ENCODE peak calls at places on chromosomes 4 and X, in ten cellular contexts. One of them, this sample, is unnamed.

GRCh38 chr4:82784615-82785247 is 13.9 kb downstream of the SCD5 start:
- DNase-seq in GM03348: peak
- DNase-seq in T-helper 2 cell: no peak
- DNase-seq in caudate nucleus: no peak
- DNase-seq in astrocyte: peak
- DNase-seq in central memory CD4-positive, alpha-beta T cell: no peak
- DNase-seq in NCI-H774: no peak
- DNase-seq in neural progenitor cell: no peak
- DNase-seq in COR-L47: no peak
- DNase-seq in GM23338: no peak
- DNase-seq in this sample: no peak

GRCh38 chrX:105608745-105609144 is 213.6 kb upstream of the NRK start:
- DNase-seq in GM03348: no peak
- DNase-seq in T-helper 2 cell: no peak
- DNase-seq in caudate nucleus: no peak
- DNase-seq in astrocyte: no peak
- DNase-seq in central memory CD4-positive, alpha-beta T cell: no peak
- DNase-seq in NCI-H774: no peak
- DNase-seq in neural progenitor cell: no peak
- DNase-seq in COR-L47: no peak
- DNase-seq in GM23338: no peak
- DNase-seq in this sample: no peak

GRCh38 chr4:2183394-2183793 is 58.5 kb downstream of the HAUS3 start:
- DNase-seq in GM03348: no peak
- DNase-seq in T-helper 2 cell: no peak
- DNase-seq in caudate nucleus: no peak
- DNase-seq in astrocyte: no peak
- DNase-seq in central memory CD4-positive, alpha-beta T cell: no peak
- DNase-seq in NCI-H774: no peak
- DNase-seq in neural progenitor cell: no peak
- DNase-seq in COR-L47: no peak
- DNase-seq in GM23338: no peak
- DNase-seq in this sample: no peak

GRCh38 chr4:150242820-150243458 is 164.7 kb downstream of the DCLK2 start:
- DNase-seq in GM03348: peak
- DNase-seq in T-helper 2 cell: peak
- DNase-seq in caudate nucleus: no peak
- DNase-seq in astrocyte: no peak
- DNase-seq in central memory CD4-positive, alpha-beta T cell: no peak
- DNase-seq in NCI-H774: no peak
- DNase-seq in neural progenitor cell: peak
- DNase-seq in COR-L47: peak
- DNase-seq in GM23338: peak
- DNase-seq in this sample: no peak

GRCh38 chr4:2084316-2084715 is 25.2 kb downstream of the NAT8L start:
- DNase-seq in GM03348: no peak
- DNase-seq in T-helper 2 cell: no peak
- DNase-seq in caudate nucleus: no peak
- DNase-seq in astrocyte: no peak
- DNase-seq in central memory CD4-positive, alpha-beta T cell: no peak
- DNase-seq in NCI-H774: no peak
- DNase-seq in neural progenitor cell: no peak
- DNase-seq in COR-L47: no peak
- DNase-seq in GM23338: no peak
- DNase-seq in this sample: no peak

GRCh38 chr4:142743071-142743825 is 102.9 kb downstream of the INPP4B start:
- DNase-seq in GM03348: no peak
- DNase-seq in T-helper 2 cell: no peak
- DNase-seq in caudate nucleus: no peak
- DNase-seq in astrocyte: peak
- DNase-seq in central memory CD4-positive, alpha-beta T cell: no peak
- DNase-seq in NCI-H774: no peak
- DNase-seq in neural progenitor cell: no peak
- DNase-seq in COR-L47: no peak
- DNase-seq in GM23338: no peak
- DNase-seq in this sample: no peak

GRCh38 chr4:8775121-8775520 is 96.5 kb downstream of the HMX1 start:
- DNase-seq in GM03348: no peak
- DNase-seq in T-helper 2 cell: no peak
- DNase-seq in caudate nucleus: no peak
- DNase-seq in astrocyte: no peak
- DNase-seq in central memory CD4-positive, alpha-beta T cell: no peak
- DNase-seq in NCI-H774: no peak
- DNase-seq in neural progenitor cell: no peak
- DNase-seq in COR-L47: no peak
- DNase-seq in GM23338: no peak
- DNase-seq in this sample: no peak

GRCh38 chr4:186021461-186022167 is 47.3 kb upstream of the TLR3 start:
- DNase-seq in GM03348: peak
- DNase-seq in T-helper 2 cell: no peak
- DNase-seq in caudate nucleus: peak
- DNase-seq in astrocyte: peak
- DNase-seq in central memory CD4-positive, alpha-beta T cell: no peak
- DNase-seq in NCI-H774: no peak
- DNase-seq in neural progenitor cell: peak
- DNase-seq in COR-L47: no peak
- DNase-seq in GM23338: peak
- DNase-seq in this sample: peak

GRCh38 chr4:56078866-56079265 is 130.1 kb downstream of the CEP135 start:
- DNase-seq in GM03348: no peak
- DNase-seq in T-helper 2 cell: no peak
- DNase-seq in caudate nucleus: no peak
- DNase-seq in astrocyte: no peak
- DNase-seq in central memory CD4-positive, alpha-beta T cell: no peak
- DNase-seq in NCI-H774: no peak
- DNase-seq in neural progenitor cell: no peak
- DNase-seq in COR-L47: no peak
- DNase-seq in GM23338: no peak
- DNase-seq in this sample: no peak

GRCh38 chrX:12898073-12898472 is 8.3 kb upstream of the TLR8 start:
- DNase-seq in GM03348: no peak
- DNase-seq in T-helper 2 cell: no peak
- DNase-seq in caudate nucleus: no peak
- DNase-seq in astrocyte: no peak
- DNase-seq in central memory CD4-positive, alpha-beta T cell: no peak
- DNase-seq in NCI-H774: no peak
- DNase-seq in neural progenitor cell: no peak
- DNase-seq in COR-L47: no peak
- DNase-seq in GM23338: no peak
- DNase-seq in this sample: no peak

GRCh38 chrX:40209951-40210617 is 112.3 kb upstream of the BCOR start:
- DNase-seq in GM03348: peak
- DNase-seq in T-helper 2 cell: no peak
- DNase-seq in caudate nucleus: no peak
- DNase-seq in astrocyte: peak
- DNase-seq in central memory CD4-positive, alpha-beta T cell: no peak
- DNase-seq in NCI-H774: no peak
- DNase-seq in neural progenitor cell: no peak
- DNase-seq in COR-L47: no peak
- DNase-seq in GM23338: no peak
- DNase-seq in this sample: no peak

GRCh38 chrX:46554942-46555341 is 9.7 kb upstream of the ZNF674 start:
- DNase-seq in GM03348: no peak
- DNase-seq in T-helper 2 cell: no peak
- DNase-seq in caudate nucleus: no peak
- DNase-seq in astrocyte: no peak
- DNase-seq in central memory CD4-positive, alpha-beta T cell: peak
- DNase-seq in NCI-H774: no peak
- DNase-seq in neural progenitor cell: no peak
- DNase-seq in COR-L47: no peak
- DNase-seq in GM23338: no peak
- DNase-seq in this sample: no peak

GRCh38 chr4:109571494-109571893 is 11.4 kb downstream of the MCUB start:
- DNase-seq in GM03348: no peak
- DNase-seq in T-helper 2 cell: no peak
- DNase-seq in caudate nucleus: no peak
- DNase-seq in astrocyte: no peak
- DNase-seq in central memory CD4-positive, alpha-beta T cell: no peak
- DNase-seq in NCI-H774: no peak
- DNase-seq in neural progenitor cell: no peak
- DNase-seq in COR-L47: no peak
- DNase-seq in GM23338: no peak
- DNase-seq in this sample: no peak

GRCh38 chr4:42478509-42478908 is 81.2 kb downstream of the SHISA3 start:
- DNase-seq in GM03348: no peak
- DNase-seq in T-helper 2 cell: no peak
- DNase-seq in caudate nucleus: no peak
- DNase-seq in astrocyte: no peak
- DNase-seq in central memory CD4-positive, alpha-beta T cell: no peak
- DNase-seq in NCI-H774: no peak
- DNase-seq in neural progenitor cell: no peak
- DNase-seq in COR-L47: no peak
- DNase-seq in GM23338: no peak
- DNase-seq in this sample: no peak

GRCh38 chr4:30717208-30718020 is 2.8 kb upstream of the PCDH7 start:
- DNase-seq in GM03348: peak
- DNase-seq in T-helper 2 cell: peak
- DNase-seq in caudate nucleus: peak
- DNase-seq in astrocyte: peak
- DNase-seq in central memory CD4-positive, alpha-beta T cell: no peak
- DNase-seq in NCI-H774: no peak
- DNase-seq in neural progenitor cell: peak
- DNase-seq in COR-L47: peak
- DNase-seq in GM23338: peak
- DNase-seq in this sample: peak

GRCh38 chr4:152616804-152617203 is 63.0 kb downstream of the TMEM154 start:
- DNase-seq in GM03348: no peak
- DNase-seq in T-helper 2 cell: no peak
- DNase-seq in caudate nucleus: no peak
- DNase-seq in astrocyte: no peak
- DNase-seq in central memory CD4-positive, alpha-beta T cell: no peak
- DNase-seq in NCI-H774: no peak
- DNase-seq in neural progenitor cell: no peak
- DNase-seq in COR-L47: no peak
- DNase-seq in GM23338: no peak
- DNase-seq in this sample: no peak

GRCh38 chr4:1824746-1825145 is 31.2 kb downstream of the LETM1 start:
- DNase-seq in GM03348: no peak
- DNase-seq in T-helper 2 cell: no peak
- DNase-seq in caudate nucleus: no peak
- DNase-seq in astrocyte: no peak
- DNase-seq in central memory CD4-positive, alpha-beta T cell: no peak
- DNase-seq in NCI-H774: no peak
- DNase-seq in neural progenitor cell: no peak
- DNase-seq in COR-L47: no peak
- DNase-seq in GM23338: no peak
- DNase-seq in this sample: no peak

GRCh38 chr4:39706829-39707511 is 9.0 kb downstream of the UBE2K start:
- DNase-seq in GM03348: no peak
- DNase-seq in T-helper 2 cell: peak
- DNase-seq in caudate nucleus: no peak
- DNase-seq in astrocyte: peak
- DNase-seq in central memory CD4-positive, alpha-beta T cell: no peak
- DNase-seq in NCI-H774: no peak
- DNase-seq in neural progenitor cell: no peak
- DNase-seq in COR-L47: no peak
- DNase-seq in GM23338: peak
- DNase-seq in this sample: no peak

GRCh38 chr4:48483777-48484493 is 792 bp downstream of the SLC10A4 start:
- DNase-seq in GM03348: no peak
- DNase-seq in T-helper 2 cell: peak
- DNase-seq in caudate nucleus: no peak
- DNase-seq in astrocyte: no peak
- DNase-seq in central memory CD4-positive, alpha-beta T cell: no peak
- DNase-seq in NCI-H774: no peak
- DNase-seq in neural progenitor cell: peak
- DNase-seq in COR-L47: peak
- DNase-seq in GM23338: peak
- DNase-seq in this sample: no peak

GRCh38 chr4:168528131-168528949 is 31.5 kb downstream of the PALLD start:
- DNase-seq in GM03348: peak
- DNase-seq in T-helper 2 cell: no peak
- DNase-seq in caudate nucleus: no peak
- DNase-seq in astrocyte: peak
- DNase-seq in central memory CD4-positive, alpha-beta T cell: no peak
- DNase-seq in NCI-H774: no peak
- DNase-seq in neural progenitor cell: no peak
- DNase-seq in COR-L47: no peak
- DNase-seq in GM23338: no peak
- DNase-seq in this sample: no peak

GRCh38 chr4:5037553-5038551 is 13.4 kb upstream of the STK32B start:
- DNase-seq in GM03348: peak
- DNase-seq in T-helper 2 cell: no peak
- DNase-seq in caudate nucleus: no peak
- DNase-seq in astrocyte: peak
- DNase-seq in central memory CD4-positive, alpha-beta T cell: no peak
- DNase-seq in NCI-H774: no peak
- DNase-seq in neural progenitor cell: no peak
- DNase-seq in COR-L47: no peak
- DNase-seq in GM23338: no peak
- DNase-seq in this sample: no peak

GRCh38 chrX:13341491-13342101 is 21.7 kb upstream of the ATXN3L start:
- DNase-seq in GM03348: no peak
- DNase-seq in T-helper 2 cell: peak
- DNase-seq in caudate nucleus: no peak
- DNase-seq in astrocyte: peak
- DNase-seq in central memory CD4-positive, alpha-beta T cell: no peak
- DNase-seq in NCI-H774: no peak
- DNase-seq in neural progenitor cell: no peak
- DNase-seq in COR-L47: no peak
- DNase-seq in GM23338: peak
- DNase-seq in this sample: no peak

GRCh38 chr4:56817840-56818491 is 3.5 kb downstream of the SPINK2 start:
- DNase-seq in GM03348: no peak
- DNase-seq in T-helper 2 cell: peak
- DNase-seq in caudate nucleus: no peak
- DNase-seq in astrocyte: peak
- DNase-seq in central memory CD4-positive, alpha-beta T cell: peak
- DNase-seq in NCI-H774: no peak
- DNase-seq in neural progenitor cell: no peak
- DNase-seq in COR-L47: no peak
- DNase-seq in GM23338: no peak
- DNase-seq in this sample: no peak

GRCh38 chr4:64940698-64941097 is 531.4 kb upstream of the TECRL start:
- DNase-seq in GM03348: no peak
- DNase-seq in T-helper 2 cell: no peak
- DNase-seq in caudate nucleus: no peak
- DNase-seq in astrocyte: peak
- DNase-seq in central memory CD4-positive, alpha-beta T cell: no peak
- DNase-seq in NCI-H774: no peak
- DNase-seq in neural progenitor cell: no peak
- DNase-seq in COR-L47: no peak
- DNase-seq in GM23338: no peak
- DNase-seq in this sample: no peak

GRCh38 chr4:19381068-19381467 is 870.6 kb upstream of the SLIT2 start:
- DNase-seq in GM03348: peak
- DNase-seq in T-helper 2 cell: no peak
- DNase-seq in caudate nucleus: no peak
- DNase-seq in astrocyte: peak
- DNase-seq in central memory CD4-positive, alpha-beta T cell: no peak
- DNase-seq in NCI-H774: no peak
- DNase-seq in neural progenitor cell: no peak
- DNase-seq in COR-L47: no peak
- DNase-seq in GM23338: no peak
- DNase-seq in this sample: no peak

GRCh38 chr4:142314686-142315085 is 531.4 kb downstream of the INPP4B start:
- DNase-seq in GM03348: no peak
- DNase-seq in T-helper 2 cell: no peak
- DNase-seq in caudate nucleus: no peak
- DNase-seq in astrocyte: no peak
- DNase-seq in central memory CD4-positive, alpha-beta T cell: no peak
- DNase-seq in NCI-H774: no peak
- DNase-seq in neural progenitor cell: no peak
- DNase-seq in COR-L47: no peak
- DNase-seq in GM23338: no peak
- DNase-seq in this sample: no peak

GRCh38 chr4:123278755-123279154 is 117.8 kb upstream of the SPRY1 start:
- DNase-seq in GM03348: no peak
- DNase-seq in T-helper 2 cell: no peak
- DNase-seq in caudate nucleus: no peak
- DNase-seq in astrocyte: no peak
- DNase-seq in central memory CD4-positive, alpha-beta T cell: no peak
- DNase-seq in NCI-H774: no peak
- DNase-seq in neural progenitor cell: no peak
- DNase-seq in COR-L47: no peak
- DNase-seq in GM23338: no peak
- DNase-seq in this sample: no peak

GRCh38 chr4:993111-994029 is at the start of gene SLC26A1:
- DNase-seq in GM03348: no peak
- DNase-seq in T-helper 2 cell: no peak
- DNase-seq in caudate nucleus: no peak
- DNase-seq in astrocyte: no peak
- DNase-seq in central memory CD4-positive, alpha-beta T cell: no peak
- DNase-seq in NCI-H774: no peak
- DNase-seq in neural progenitor cell: no peak
- DNase-seq in COR-L47: no peak
- DNase-seq in GM23338: no peak
- DNase-seq in this sample: no peak